ENCODE peak calls at places on chromosomes 16 and 17, in six cellular contexts. One of them, this sample, is unnamed.

GRCh38 chr16:85303354-85303883 is 191.1 kb upstream of the CIBAR2 start:
- DNase-seq in fibroblast of lung: no peak
- DNase-seq in left lung: peak; percentile 93
- DNase-seq in right atrium auricular region: no peak
- DNase-seq in PC-3: no peak
- DNase-seq in K562: peak; percentile 92
- DNase-seq in this sample: peak; percentile 80

GRCh38 chr17:4583796-4584124 is 569 bp upstream of the SMTNL2 start:
- DNase-seq in K562: peak; percentile 49
- DNase-seq in PC-3: no peak
- DNase-seq in left lung: no peak
- DNase-seq in fibroblast of lung: no peak
- DNase-seq in right atrium auricular region: no peak
- DNase-seq in this sample: peak; percentile 59

GRCh38 chr16:80827007-80827406 is 22.6 kb upstream of the CDYL2 start:
- DNase-seq in right atrium auricular region: no peak
- DNase-seq in fibroblast of lung: no peak
- DNase-seq in K562: no peak
- DNase-seq in left lung: no peak
- DNase-seq in PC-3: no peak
- DNase-seq in this sample: no peak

GRCh38 chr16:11609474-11610120 is 22.9 kb upstream of the LITAF start:
- DNase-seq in left lung: no peak
- DNase-seq in fibroblast of lung: no peak
- DNase-seq in K562: no peak
- DNase-seq in PC-3: no peak
- DNase-seq in right atrium auricular region: no peak
- DNase-seq in this sample: no peak

GRCh38 chr17:4492762-4493561 is 5.7 kb upstream of the SPNS2 start:
- DNase-seq in K562: peak; percentile 69
- DNase-seq in fibroblast of lung: peak; percentile 43
- DNase-seq in left lung: no peak
- DNase-seq in right atrium auricular region: no peak
- DNase-seq in PC-3: peak; percentile 81
- DNase-seq in this sample: peak; percentile 85

GRCh38 chr17:47791025-47791424 is 30.6 kb downstream of the OSBPL7 start:
- DNase-seq in right atrium auricular region: no peak
- DNase-seq in PC-3: no peak
- DNase-seq in left lung: no peak
- DNase-seq in fibroblast of lung: no peak
- DNase-seq in K562: no peak
- DNase-seq in this sample: no peak

GRCh38 chr17:21680366-21680765 is 12.0 kb upstream of the KCNJ18 start:
- DNase-seq in PC-3: no peak
- DNase-seq in right atrium auricular region: no peak
- DNase-seq in left lung: peak; percentile 85
- DNase-seq in fibroblast of lung: no peak
- DNase-seq in K562: no peak
- DNase-seq in this sample: no peak

GRCh38 chr17:19341641-19342610 is 20.6 kb downstream of the B9D1 start:
- DNase-seq in K562: no peak
- DNase-seq in left lung: no peak
- DNase-seq in right atrium auricular region: no peak
- DNase-seq in PC-3: no peak
- DNase-seq in fibroblast of lung: peak; percentile 39
- DNase-seq in this sample: no peak

GRCh38 chr16:85569615-85570212 is 43.4 kb upstream of the GSE1 start:
- DNase-seq in K562: peak; percentile 69
- DNase-seq in fibroblast of lung: peak; percentile 56
- DNase-seq in left lung: peak; percentile 65
- DNase-seq in PC-3: peak; percentile 29
- DNase-seq in right atrium auricular region: no peak
- DNase-seq in this sample: no peak

GRCh38 chr16:74480150-74481029 is 59.1 kb upstream of the CLEC18B start:
- DNase-seq in right atrium auricular region: no peak
- DNase-seq in left lung: no peak
- DNase-seq in K562: peak; percentile 19
- DNase-seq in PC-3: peak; percentile 90
- DNase-seq in fibroblast of lung: peak; percentile 34
- DNase-seq in this sample: no peak

GRCh38 chr16:14405611-14406537 is 224.2 kb downstream of the PARN start:
- DNase-seq in left lung: peak; percentile 20
- DNase-seq in PC-3: peak; percentile 16
- DNase-seq in fibroblast of lung: no peak
- DNase-seq in K562: peak; percentile 94
- DNase-seq in right atrium auricular region: no peak
- DNase-seq in this sample: peak; percentile 45

DNA sequence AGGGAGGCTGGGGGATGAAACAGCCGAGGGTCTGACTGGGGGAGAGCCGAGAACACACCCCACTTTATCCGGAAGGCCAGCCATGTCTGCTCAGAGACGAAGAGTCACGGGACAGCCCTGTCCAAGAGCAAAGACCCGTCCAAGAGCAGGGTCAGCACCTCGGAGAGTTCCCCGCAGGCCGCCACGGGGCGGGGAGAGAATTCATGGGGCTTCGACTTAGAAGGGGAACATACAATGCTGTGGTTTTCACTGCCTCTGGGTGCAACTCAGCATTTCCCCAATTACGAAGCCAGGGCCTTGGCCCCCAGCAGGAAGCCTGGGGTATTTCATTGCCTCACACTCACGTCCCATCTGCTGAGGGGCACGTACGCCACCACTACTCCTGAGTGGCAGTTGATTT is 59.3 kb downstream of the JPH3 start:
- DNase-seq in fibroblast of lung: peak; percentile 41
- DNase-seq in PC-3: peak; percentile 23
- DNase-seq in right atrium auricular region: no peak
- DNase-seq in left lung: peak; percentile 58
- DNase-seq in K562: peak; percentile 72
- DNase-seq in this sample: peak; percentile 81
- TF ChIP-seq CTCF in fibroblast of lung: no peak
- TF ChIP-seq CTCF in PC-3: no peak
- TF ChIP-seq CTCF in right atrium auricular region: no peak
- TF ChIP-seq CTCF in left lung: no peak
- TF ChIP-seq CTCF in K562: no peak
- TF ChIP-seq CTCF in this sample: no peak

DNA sequence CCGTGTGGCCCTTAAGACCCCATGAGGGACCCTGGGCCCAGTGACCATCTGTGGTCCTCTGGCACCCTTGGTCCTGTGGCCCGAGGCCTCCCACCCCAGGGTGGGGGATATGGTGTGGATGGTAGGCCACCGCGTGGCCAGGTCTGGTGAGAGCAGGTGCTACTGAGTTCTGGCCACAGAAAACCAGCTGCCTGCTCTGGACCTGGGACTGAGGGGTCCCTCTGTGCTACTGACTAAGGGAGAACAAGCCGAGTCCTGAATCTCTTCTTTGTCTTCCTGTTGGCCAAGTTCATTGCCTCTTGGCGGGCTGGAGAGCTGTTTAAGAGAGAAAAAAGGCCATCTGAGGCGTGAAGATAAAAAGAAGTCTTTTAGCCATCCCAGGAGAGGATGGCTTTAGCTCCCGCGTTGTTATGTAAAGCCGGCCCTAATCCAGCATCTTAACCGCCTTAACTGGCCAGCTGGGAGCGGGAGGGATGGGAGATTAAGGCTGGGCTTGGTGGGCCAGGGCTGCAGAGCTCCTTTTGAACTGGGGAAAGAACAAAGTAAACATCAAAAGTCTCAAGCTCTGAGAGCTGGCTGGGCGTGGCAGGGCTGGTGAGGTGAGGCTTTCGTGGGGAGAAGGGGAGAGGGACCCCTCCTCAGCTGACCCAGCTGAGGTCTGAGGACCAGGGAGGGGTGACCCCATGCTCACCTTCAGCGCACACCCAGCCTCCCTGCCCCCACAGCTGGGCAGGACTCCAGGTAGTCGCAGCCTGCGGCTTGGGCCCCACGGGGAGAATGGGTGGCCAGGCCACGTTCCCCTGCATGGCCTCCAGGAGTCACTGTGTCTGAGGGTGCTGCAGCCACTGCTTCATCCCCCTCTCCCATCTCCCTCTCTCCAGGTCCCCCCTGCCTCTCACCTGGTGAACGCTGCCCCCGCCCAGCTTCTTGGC is 62.4 kb downstream of the NKD1 start:
- DNase-seq in left lung: no peak
- DNase-seq in fibroblast of lung: no peak
- DNase-seq in right atrium auricular region: no peak
- DNase-seq in PC-3: no peak
- DNase-seq in K562: peak; percentile 37
- DNase-seq in this sample: no peak
- TF ChIP-seq CTCF in left lung: no peak
- TF ChIP-seq CTCF in fibroblast of lung: no peak
- TF ChIP-seq CTCF in right atrium auricular region: no peak
- TF ChIP-seq CTCF in PC-3: no peak
- TF ChIP-seq CTCF in K562: peak; percentile 29
- TF ChIP-seq CTCF in this sample: no peak

GRCh38 chr17:7632492-7632894 is 2.6 kb downstream of the SHBG start:
- DNase-seq in fibroblast of lung: peak; percentile 64
- DNase-seq in left lung: no peak
- DNase-seq in PC-3: peak; percentile 58
- DNase-seq in right atrium auricular region: no peak
- DNase-seq in K562: peak; percentile 48
- DNase-seq in this sample: peak; percentile 47
- TF ChIP-seq CTCF in fibroblast of lung: peak; percentile 71
- TF ChIP-seq CTCF in left lung: peak; percentile 20
- TF ChIP-seq CTCF in PC-3: peak; percentile 56
- TF ChIP-seq CTCF in right atrium auricular region: peak; percentile 66
- TF ChIP-seq CTCF in K562: peak; percentile 76
- TF ChIP-seq CTCF in this sample: peak; percentile 64

DNA sequence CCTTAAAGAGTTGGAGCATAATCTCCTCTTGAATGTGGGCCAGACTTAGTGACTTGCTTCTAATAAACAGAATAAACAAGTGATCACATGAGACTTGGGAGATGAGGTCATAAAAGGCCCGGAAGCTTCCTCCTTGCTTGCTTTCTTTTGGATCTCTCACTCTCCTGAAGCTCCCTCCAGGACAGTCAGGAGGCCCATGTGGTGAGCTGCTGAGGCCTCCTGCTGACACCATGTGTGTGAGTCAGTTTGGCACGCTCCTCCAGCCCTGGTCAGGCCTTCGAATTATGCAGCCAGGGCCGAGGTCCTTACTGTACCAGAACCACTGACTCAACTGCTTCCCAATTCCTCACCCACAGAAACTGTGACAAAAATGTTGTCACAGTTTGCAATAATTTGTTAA is 53.2 kb downstream of the NDEL1 start:
- DNase-seq in left lung: no peak
- DNase-seq in fibroblast of lung: peak; percentile 93
- DNase-seq in K562: no peak
- DNase-seq in right atrium auricular region: peak; percentile 73
- DNase-seq in PC-3: peak; percentile 27
- DNase-seq in this sample: no peak
- TF ChIP-seq CTCF in left lung: no peak
- TF ChIP-seq CTCF in fibroblast of lung: peak; percentile 10
- TF ChIP-seq CTCF in K562: peak; percentile 5
- TF ChIP-seq CTCF in right atrium auricular region: no peak
- TF ChIP-seq CTCF in PC-3: no peak
- TF ChIP-seq CTCF in this sample: no peak

GRCh38 chr17:33950061-33950460 is 305.0 kb upstream of the CCL2 start:
- DNase-seq in right atrium auricular region: no peak
- DNase-seq in PC-3: no peak
- DNase-seq in left lung: no peak
- DNase-seq in K562: no peak
- DNase-seq in fibroblast of lung: no peak
- DNase-seq in this sample: no peak

GRCh38 chr17:33947762-33948161 is 307.3 kb upstream of the CCL2 start:
- DNase-seq in fibroblast of lung: no peak
- DNase-seq in PC-3: no peak
- DNase-seq in left lung: no peak
- DNase-seq in K562: no peak
- DNase-seq in right atrium auricular region: no peak
- DNase-seq in this sample: no peak

GRCh38 chr17:33948299-33948698 is 306.8 kb upstream of the CCL2 start:
- DNase-seq in PC-3: no peak
- DNase-seq in K562: no peak
- DNase-seq in fibroblast of lung: no peak
- DNase-seq in right atrium auricular region: no peak
- DNase-seq in left lung: no peak
- DNase-seq in this sample: no peak

GRCh38 chr17:33945641-33946546 is 309.2 kb upstream of the CCL2 start:
- DNase-seq in right atrium auricular region: no peak
- DNase-seq in PC-3: no peak
- DNase-seq in left lung: no peak
- DNase-seq in K562: peak; percentile 23
- DNase-seq in fibroblast of lung: no peak
- DNase-seq in this sample: no peak

DNA sequence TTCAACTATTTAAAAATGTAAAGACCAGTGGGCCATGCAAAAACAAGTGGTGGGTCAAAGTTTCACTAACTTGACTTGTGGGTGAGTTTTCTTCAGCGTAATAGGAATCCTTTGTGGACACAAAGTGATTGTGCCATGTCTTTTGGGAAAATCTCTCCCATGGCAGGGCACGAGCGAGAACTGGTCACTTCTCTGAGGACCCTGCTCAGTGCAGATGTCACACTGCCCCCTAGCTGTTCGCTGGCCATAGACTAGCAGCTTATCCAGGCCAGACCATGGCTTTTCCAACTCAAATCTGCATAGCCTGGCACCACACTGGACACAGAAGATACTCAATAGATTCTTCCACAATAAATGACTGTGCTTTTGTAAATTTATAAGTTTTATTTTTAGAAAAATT is 306.0 kb upstream of the CCL2 start:
- DNase-seq in fibroblast of lung: no peak
- DNase-seq in left lung: no peak
- DNase-seq in PC-3: no peak
- DNase-seq in right atrium auricular region: no peak
- DNase-seq in K562: peak; percentile 58
- DNase-seq in this sample: peak; percentile 68
- TF ChIP-seq CTCF in fibroblast of lung: no peak
- TF ChIP-seq CTCF in left lung: no peak
- TF ChIP-seq CTCF in PC-3: peak; percentile 17
- TF ChIP-seq CTCF in right atrium auricular region: no peak
- TF ChIP-seq CTCF in K562: peak; percentile 85
- TF ChIP-seq CTCF in this sample: peak; percentile 58

DNA sequence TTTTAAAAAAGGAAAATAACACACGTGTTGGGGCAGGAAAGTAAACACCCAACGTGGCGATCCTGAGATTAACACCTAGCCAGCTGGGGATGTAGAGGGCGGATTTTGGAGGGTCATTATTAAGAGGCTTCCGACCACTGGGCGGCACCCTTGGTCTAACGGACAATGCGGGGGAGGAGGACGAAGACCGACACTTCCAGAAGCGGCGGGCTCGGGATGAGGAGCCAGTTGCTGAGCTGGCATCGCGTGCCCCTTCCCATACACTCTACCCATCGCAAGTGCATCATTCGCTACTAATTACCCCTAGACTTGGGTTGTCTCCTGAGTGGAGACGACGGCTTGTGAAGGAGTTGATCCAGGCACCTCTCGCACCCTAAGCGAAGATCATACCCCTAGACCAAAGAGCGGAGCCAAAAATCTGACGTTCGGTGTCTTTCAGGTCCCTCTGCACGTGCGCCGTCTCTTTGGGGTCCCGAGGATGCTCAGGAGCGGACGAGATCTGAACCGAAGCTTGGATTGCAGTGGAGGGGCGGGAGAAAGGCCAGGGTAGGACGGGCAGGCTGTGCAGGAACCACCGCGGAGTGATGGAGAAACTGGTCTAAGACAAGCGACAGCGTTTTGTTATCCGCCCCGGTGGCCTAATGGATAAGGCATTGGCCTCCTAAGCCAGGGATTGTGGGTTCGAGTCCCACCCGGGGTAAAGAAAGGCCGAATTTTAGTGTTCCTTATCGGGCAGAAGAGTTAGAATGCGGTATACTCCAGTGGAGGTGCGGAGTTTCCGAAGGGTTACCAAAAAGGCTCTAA is 17.6 kb downstream of the ZNF213 start:
- DNase-seq in left lung: peak; percentile 84
- DNase-seq in K562: peak; percentile 67
- DNase-seq in PC-3: peak; percentile 96
- DNase-seq in fibroblast of lung: peak; percentile 92
- DNase-seq in right atrium auricular region: peak; percentile 94
- DNase-seq in this sample: peak; percentile 94
- TF ChIP-seq CTCF in left lung: no peak
- TF ChIP-seq CTCF in K562: peak; percentile 83
- TF ChIP-seq CTCF in PC-3: peak; percentile 54
- TF ChIP-seq CTCF in fibroblast of lung: peak; percentile 39
- TF ChIP-seq CTCF in right atrium auricular region: peak; percentile 59
- TF ChIP-seq CTCF in this sample: no peak